ENCODE peak calls at places on chromosomes 1 and 21, in four cellular contexts. One of them, this sample, is unnamed.

GRCh38 chr1:111214884-111215283 is 12.6 kb upstream of the CHI3L2 start:
- DNase-seq in IMR-90: no peak
- DNase-seq in H1: no peak
- DNase-seq in H9: no peak
- DNase-seq in this sample: no peak

GRCh38 chr1:48023488-48023887 is 26.3 kb upstream of the TRABD2B start:
- DNase-seq in IMR-90: no peak
- DNase-seq in H1: no peak
- DNase-seq in H9: peak
- DNase-seq in this sample: no peak

GRCh38 chr1:110192541-110192940 is 17.6 kb upstream of the KCNC4 start:
- DNase-seq in H9: no peak
- DNase-seq in IMR-90: no peak
- DNase-seq in H1: no peak
- DNase-seq in this sample: no peak

GRCh38 chr1:26998319-26999300 is 5.1 kb downstream of the TRNP1 start:
- DNase-seq in IMR-90: peak
- DNase-seq in H1: no peak
- DNase-seq in H9: peak
- DNase-seq in this sample: peak

GRCh38 chr1:222105393-222105737 is 363.5 kb upstream of the DUSP10 start:
- DNase-seq in H1: no peak
- DNase-seq in IMR-90: no peak
- DNase-seq in H9: no peak
- DNase-seq in this sample: peak

GRCh38 chr1:109767596-109768334 is 4.0 kb upstream of the EPS8L3 start:
- DNase-seq in H9: no peak
- DNase-seq in IMR-90: no peak
- DNase-seq in H1: no peak
- DNase-seq in this sample: no peak

GRCh38 chr1:109547412-109548320 is 749 bp upstream of the GNAI3 start:
- DNase-seq in H9: no peak
- DNase-seq in H1: no peak
- DNase-seq in IMR-90: peak
- DNase-seq in this sample: peak

GRCh38 chr1:230834292-230834691 is 34.0 kb downstream of the C1orf198 start:
- DNase-seq in H9: no peak
- DNase-seq in IMR-90: no peak
- DNase-seq in H1: peak
- DNase-seq in this sample: no peak

GRCh38 chr1:70204578-70204977 is 801 bp downstream of the LRRC40 start:
- DNase-seq in H9: no peak
- DNase-seq in IMR-90: peak
- DNase-seq in H1: no peak
- DNase-seq in this sample: peak

GRCh38 chr1:173258484-173259264 is 51.5 kb upstream of the TNFSF4 start:
- DNase-seq in IMR-90: no peak
- DNase-seq in H9: peak
- DNase-seq in H1: no peak
- DNase-seq in this sample: peak

GRCh38 chr1:156894001-156894400 is 483 bp downstream of the PEAR1 start:
- DNase-seq in H1: no peak
- DNase-seq in H9: no peak
- DNase-seq in IMR-90: no peak
- DNase-seq in this sample: no peak

GRCh38 chr1:2267862-2268261 is 39.7 kb downstream of the SKI start:
- DNase-seq in H1: no peak
- DNase-seq in IMR-90: no peak
- DNase-seq in H9: no peak
- DNase-seq in this sample: no peak

GRCh38 chr1:68225781-68226180 is 6.5 kb downstream of the WLS start:
- DNase-seq in H1: no peak
- DNase-seq in H9: no peak
- DNase-seq in IMR-90: peak
- DNase-seq in this sample: no peak

GRCh38 chr21:33255404-33255803 is 10.8 kb upstream of the IL10RB start:
- DNase-seq in H9: no peak
- DNase-seq in IMR-90: no peak
- DNase-seq in H1: no peak
- DNase-seq in this sample: no peak

GRCh38 chr1:101548376-101548775 is 311.6 kb downstream of the S1PR1 start:
- DNase-seq in H9: no peak
- DNase-seq in IMR-90: no peak
- DNase-seq in H1: no peak
- DNase-seq in this sample: no peak

GRCh38 chr1:218865591-218865990 is 308.1 kb upstream of the LYPLAL1 start:
- DNase-seq in IMR-90: peak
- DNase-seq in H9: no peak
- DNase-seq in H1: no peak
- DNase-seq in this sample: no peak

GRCh38 chr1:90854559-90854958 is 137.5 kb upstream of the BARHL2 start:
- DNase-seq in H1: no peak
- DNase-seq in H9: no peak
- DNase-seq in IMR-90: no peak
- DNase-seq in this sample: no peak

GRCh38 chr1:63475761-63476160 is 47.3 kb downstream of the ITGB3BP start:
- DNase-seq in IMR-90: peak
- DNase-seq in H1: no peak
- DNase-seq in H9: no peak
- DNase-seq in this sample: peak

GRCh38 chr1:162660598-162660997 is 28.3 kb downstream of the DDR2 start:
- DNase-seq in H1: no peak
- DNase-seq in IMR-90: no peak
- DNase-seq in H9: no peak
- DNase-seq in this sample: no peak

GRCh38 chr1:223421676-223422075 is 28.5 kb downstream of the CCDC185 start:
- DNase-seq in H9: no peak
- DNase-seq in H1: no peak
- DNase-seq in IMR-90: peak
- DNase-seq in this sample: no peak

GRCh38 chr21:35677298-35677841 is 383.0 kb downstream of the SETD4 start:
- DNase-seq in H9: no peak
- DNase-seq in H1: no peak
- DNase-seq in IMR-90: no peak
- DNase-seq in this sample: no peak

GRCh38 chr1:23477359-23478144 is 6.4 kb downstream of the ASAP3 start:
- DNase-seq in IMR-90: no peak
- DNase-seq in H1: no peak
- DNase-seq in H9: no peak
- DNase-seq in this sample: no peak

GRCh38 chr21:45356251-45356650 is 48.7 kb upstream of the COL18A1 start:
- DNase-seq in H1: no peak
- DNase-seq in IMR-90: no peak
- DNase-seq in H9: no peak
- DNase-seq in this sample: no peak

GRCh38 chr21:45355573-45355972 is 49.4 kb upstream of the COL18A1 start:
- DNase-seq in IMR-90: no peak
- DNase-seq in H9: no peak
- DNase-seq in H1: no peak
- DNase-seq in this sample: no peak

GRCh38 chr21:45356653-45357435 is 48.1 kb upstream of the COL18A1 start:
- DNase-seq in H9: no peak
- DNase-seq in IMR-90: no peak
- DNase-seq in H1: no peak
- DNase-seq in this sample: peak

GRCh38 chr21:45353200-45353599 is 51.8 kb upstream of the COL18A1 start:
- DNase-seq in H9: no peak
- DNase-seq in IMR-90: no peak
- DNase-seq in H1: no peak
- DNase-seq in this sample: no peak

DNA sequence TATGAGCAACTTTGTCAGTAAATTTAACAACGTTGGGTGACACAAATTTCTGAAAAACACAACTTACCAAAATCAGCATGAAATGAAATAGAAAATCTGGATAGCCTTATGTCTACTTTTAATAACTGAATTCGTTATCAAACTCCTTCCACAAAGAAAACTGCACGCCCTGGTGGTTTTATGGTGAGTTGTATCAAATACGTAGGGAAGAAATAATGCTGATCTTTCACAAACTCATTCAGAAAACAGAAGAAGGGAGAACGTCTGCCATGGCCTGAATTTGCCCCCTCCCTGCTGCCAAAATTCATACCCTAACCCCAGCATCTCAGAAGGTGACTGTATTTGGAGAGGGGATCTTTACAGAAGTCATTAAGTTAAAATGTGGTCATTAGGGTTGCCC is 50.0 kb upstream of the COL18A1 start:
- DNase-seq in H1: no peak
- DNase-seq in IMR-90: no peak
- DNase-seq in H9: no peak
- DNase-seq in this sample: no peak
- H4K5ac ChIP-seq in H1: no peak
- H4K5ac ChIP-seq in IMR-90: no peak
- H4K5ac ChIP-seq in H9: no peak
- H4K5ac ChIP-seq in this sample: no peak

GRCh38 chr1:169570172-169570574 is 16.1 kb downstream of the F5 start:
- DNase-seq in IMR-90: no peak
- DNase-seq in H9: no peak
- DNase-seq in H1: no peak
- DNase-seq in this sample: no peak
- H3K56ac ChIP-seq in IMR-90: no peak
- H3K56ac ChIP-seq in H9: no peak
- H3K56ac ChIP-seq in H1: no peak
- H3K56ac ChIP-seq in this sample: no peak

GRCh38 chr21:44043613-44044012 is 31.5 kb downstream of the TRAPPC10 start:
- DNase-seq in H9: no peak
- DNase-seq in H1: no peak
- DNase-seq in IMR-90: no peak
- DNase-seq in this sample: peak

GRCh38 chr21:44038063-44038462 is 26.0 kb downstream of the TRAPPC10 start:
- DNase-seq in IMR-90: no peak
- DNase-seq in H1: no peak
- DNase-seq in H9: no peak
- DNase-seq in this sample: no peak

GRCh38 chr21:44035244-44035643 is 23.1 kb downstream of the TRAPPC10 start:
- DNase-seq in H1: no peak
- DNase-seq in IMR-90: no peak
- DNase-seq in H9: no peak
- DNase-seq in this sample: no peak

DNA sequence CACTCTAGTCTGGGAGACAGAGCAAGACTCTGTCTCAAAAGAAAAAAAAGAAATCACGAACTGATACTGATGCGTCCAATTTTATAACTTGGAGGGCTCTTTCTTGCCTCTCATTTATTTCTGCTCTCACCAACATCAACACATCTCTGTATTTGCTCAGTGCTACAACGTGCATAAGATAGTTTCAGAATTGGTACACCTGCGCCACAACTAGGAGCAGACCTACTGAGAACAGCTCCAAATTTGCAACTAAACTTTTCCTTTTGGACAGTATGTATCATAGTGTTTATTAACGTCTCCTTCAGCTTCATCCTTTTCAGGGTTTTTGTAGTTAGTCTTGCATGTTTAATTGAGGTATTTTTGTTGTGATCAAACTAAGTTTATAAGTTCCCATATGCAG is 27.7 kb downstream of the TRAPPC10 start:
- DNase-seq in IMR-90: no peak
- DNase-seq in H9: no peak
- DNase-seq in H1: no peak
- DNase-seq in this sample: no peak
- H4K5ac ChIP-seq in IMR-90: no peak
- H4K5ac ChIP-seq in H9: no peak
- H4K5ac ChIP-seq in H1: no peak
- H4K5ac ChIP-seq in this sample: no peak

DNA sequence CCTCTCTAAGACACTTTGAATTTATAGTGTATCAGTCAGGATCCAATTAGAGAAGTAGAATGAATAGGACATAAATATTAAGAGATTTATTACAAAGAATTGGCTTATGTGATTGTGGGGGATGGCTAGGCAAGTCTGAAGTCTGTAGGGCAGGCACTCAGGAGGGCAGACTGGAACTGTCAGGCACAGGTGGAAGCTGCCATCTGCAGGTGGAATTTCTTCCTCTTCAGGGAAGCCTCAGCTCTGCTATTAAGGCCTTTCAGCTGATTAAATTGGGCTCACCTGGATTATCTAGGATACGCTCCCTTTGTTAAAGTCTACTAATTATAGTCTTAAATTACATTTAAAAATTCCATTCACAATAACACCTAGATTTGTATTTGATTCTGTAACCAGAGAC is 92.0 kb upstream of the HAO2 start:
- DNase-seq in IMR-90: no peak
- DNase-seq in H9: no peak
- DNase-seq in H1: no peak
- DNase-seq in this sample: peak
- H3K56ac ChIP-seq in IMR-90: no peak
- H3K56ac ChIP-seq in H9: no peak
- H3K56ac ChIP-seq in H1: no peak
- H3K56ac ChIP-seq in this sample: no peak

GRCh38 chr1:77882411-77882810 is 6.0 kb upstream of the NEXN start:
- DNase-seq in H1: no peak
- DNase-seq in H9: no peak
- DNase-seq in IMR-90: no peak
- DNase-seq in this sample: no peak
- H4K5ac ChIP-seq in H1: no peak
- H4K5ac ChIP-seq in H9: no peak
- H4K5ac ChIP-seq in IMR-90: no peak
- H4K5ac ChIP-seq in this sample: no peak

GRCh38 chr1:119081705-119082104 is 58.7 kb downstream of the WARS2 start:
- DNase-seq in H9: no peak
- DNase-seq in IMR-90: no peak
- DNase-seq in H1: no peak
- DNase-seq in this sample: no peak

GRCh38 chr1:119086830-119087229 is 53.6 kb downstream of the WARS2 start:
- DNase-seq in IMR-90: no peak
- DNase-seq in H9: no peak
- DNase-seq in H1: no peak
- DNase-seq in this sample: no peak

GRCh38 chr1:119083479-119083878 is 57.0 kb downstream of the WARS2 start:
- DNase-seq in H9: no peak
- DNase-seq in H1: no peak
- DNase-seq in IMR-90: no peak
- DNase-seq in this sample: no peak

GRCh38 chr1:119083980-119084379 is 56.5 kb downstream of the WARS2 start:
- DNase-seq in H9: no peak
- DNase-seq in H1: no peak
- DNase-seq in IMR-90: no peak
- DNase-seq in this sample: no peak

GRCh38 chr1:119084651-119085262 is 55.7 kb downstream of the WARS2 start:
- DNase-seq in H9: no peak
- DNase-seq in IMR-90: no peak
- DNase-seq in H1: no peak
- DNase-seq in this sample: no peak
- H3K56ac ChIP-seq in H9: no peak
- H3K56ac ChIP-seq in IMR-90: no peak
- H3K56ac ChIP-seq in H1: no peak
- H3K56ac ChIP-seq in this sample: no peak

DNA sequence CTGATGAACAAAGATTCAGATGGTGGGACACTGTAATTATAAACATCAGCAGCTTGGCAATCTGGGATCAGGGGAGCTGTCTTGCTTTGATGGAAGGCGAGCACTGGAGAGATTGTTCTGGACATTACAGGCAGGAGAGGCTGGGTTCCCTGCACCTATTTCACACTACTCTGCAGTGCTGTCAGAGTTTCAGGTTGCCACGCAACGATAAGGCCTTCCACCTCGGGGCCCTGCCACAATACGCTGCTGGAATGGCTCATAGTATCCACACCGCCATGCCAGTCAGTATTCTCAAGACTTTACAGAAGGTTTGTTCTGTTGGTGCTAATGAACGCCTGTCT is 96.8 kb downstream of the GLIS1 start:
- DNase-seq in H9: no peak
- DNase-seq in H1: no peak
- DNase-seq in IMR-90: no peak
- DNase-seq in this sample: no peak
- H4K5ac ChIP-seq in H9: no peak
- H4K5ac ChIP-seq in H1: no peak
- H4K5ac ChIP-seq in IMR-90: no peak
- H4K5ac ChIP-seq in this sample: no peak

GRCh38 chr1:25620211-25620610 is 3.6 kb downstream of the MAN1C1 start:
- DNase-seq in IMR-90: no peak
- DNase-seq in H1: peak
- DNase-seq in H9: no peak
- DNase-seq in this sample: no peak
- H3K56ac ChIP-seq in IMR-90: no peak
- H3K56ac ChIP-seq in H1: no peak
- H3K56ac ChIP-seq in H9: no peak
- H3K56ac ChIP-seq in this sample: no peak

This sample was measured in mesendoderm.